ENCODE peak calls at places on chromosomes 4 and X, in ten cellular contexts. Y is heart right ventricle, S is cardiac muscle cell, U is fibroblast of lung, B is tibial nerve, C is IMR-90, O is spleen, W is thoracic aorta, E is heart left ventricle, Q is keratinocyte. I is an unnamed sample.

GRCh38 chrX:18075603-18076002 is 145.1 kb downstream of the BEND2 start:
- DNase-seq in Y (no peak), S (no peak), U (no peak), B (no peak), C (no peak), O (no peak), W (no peak), E (no peak), Q (no peak), I (no peak)

GRCh38 chr4:169621754-169622481 is 1.5 kb downstream of the CLCN3 start:
- DNase-seq in Y (no peak), S (peak), U (peak), B (no peak), C (peak), O (no peak), W (no peak), E (no peak), Q (no peak), I (no peak)

GRCh38 chr4:137531951-137532868 is at the start of gene PCDH18:
- DNase-seq in Y (peak), S (peak), U (peak), B (peak), C (peak), O (no peak), W (peak), E (peak), Q (no peak), I (peak)

GRCh38 chr4:64330143-64330542 is 79.1 kb downstream of the TECRL start:
- DNase-seq in Y (no peak), S (no peak), U (no peak), B (no peak), C (no peak), O (no peak), W (no peak), E (no peak), Q (no peak), I (no peak)

GRCh38 chr4:185096032-185096653 is 46.9 kb upstream of the SLC25A4 start:
- DNase-seq in Y (no peak), S (peak), U (peak), B (peak), C (peak), O (no peak), W (no peak), E (no peak), Q (no peak), I (no peak)

GRCh38 chr4:54940996-54941395 is 184.4 kb downstream of the KDR start:
- DNase-seq in Y (no peak), S (no peak), U (no peak), B (no peak), C (no peak), O (no peak), W (no peak), E (no peak), Q (no peak), I (no peak)

GRCh38 chrX:97397371-97397770 is 513.7 kb downstream of the RPA4 start:
- DNase-seq in Y (no peak), S (peak), U (peak), B (no peak), C (peak), O (no peak), W (no peak), E (no peak), Q (no peak), I (no peak)

GRCh38 chr4:109702950-109703663 is at the start of gene CASP6:
- DNase-seq in Y (peak), S (peak), U (peak), B (peak), C (peak), O (peak), W (peak), E (peak), Q (no peak), I (peak)

GRCh38 chr4:29128810-29129209 is 1591.4 kb upstream of the PCDH7 start:
- DNase-seq in Y (no peak), S (no peak), U (no peak), B (no peak), C (no peak), O (no peak), W (no peak), E (no peak), Q (no peak), I (no peak)

GRCh38 chr4:170591076-170591475 is 501.3 kb upstream of the AADAT start:
- DNase-seq in Y (no peak), S (no peak), U (no peak), B (no peak), C (peak), O (no peak), W (no peak), E (no peak), Q (no peak), I (no peak)

GRCh38 chr4:100421356-100421978 is 96.4 kb downstream of the EMCN start:
- DNase-seq in Y (no peak), S (peak), U (peak), B (no peak), C (peak), O (no peak), W (no peak), E (no peak), Q (no peak), I (no peak)

GRCh38 chr4:148412460-148412859 is 29.8 kb downstream of the NR3C2 start:
- DNase-seq in Y (no peak), S (no peak), U (no peak), B (no peak), C (no peak), O (no peak), W (no peak), E (no peak), Q (no peak), I (no peak)

GRCh38 chr4:148415500-148415899 is 26.7 kb downstream of the NR3C2 start:
- DNase-seq in Y (no peak), S (peak), U (peak), B (no peak), C (peak), O (no peak), W (no peak), E (no peak), Q (no peak), I (no peak)
- TF ChIP-seq CTCF in Y (no peak), S (no peak), U (peak), B (no peak), C (no peak), O (no peak), W (no peak), E (peak), Q (no peak), I (no peak)

GRCh38 chr4:13701937-13702446 is 74.5 kb upstream of the BOD1L1 start:
- DNase-seq in Y (no peak), S (peak), U (peak), B (no peak), C (peak), O (no peak), W (no peak), E (no peak), Q (no peak), I (no peak)
- H3K27ac ChIP-seq in Y (no peak), S (no peak), U (peak), B (no peak), C (no peak), O (no peak), W (no peak), E (no peak), Q (peak), I (no peak)

DNA sequence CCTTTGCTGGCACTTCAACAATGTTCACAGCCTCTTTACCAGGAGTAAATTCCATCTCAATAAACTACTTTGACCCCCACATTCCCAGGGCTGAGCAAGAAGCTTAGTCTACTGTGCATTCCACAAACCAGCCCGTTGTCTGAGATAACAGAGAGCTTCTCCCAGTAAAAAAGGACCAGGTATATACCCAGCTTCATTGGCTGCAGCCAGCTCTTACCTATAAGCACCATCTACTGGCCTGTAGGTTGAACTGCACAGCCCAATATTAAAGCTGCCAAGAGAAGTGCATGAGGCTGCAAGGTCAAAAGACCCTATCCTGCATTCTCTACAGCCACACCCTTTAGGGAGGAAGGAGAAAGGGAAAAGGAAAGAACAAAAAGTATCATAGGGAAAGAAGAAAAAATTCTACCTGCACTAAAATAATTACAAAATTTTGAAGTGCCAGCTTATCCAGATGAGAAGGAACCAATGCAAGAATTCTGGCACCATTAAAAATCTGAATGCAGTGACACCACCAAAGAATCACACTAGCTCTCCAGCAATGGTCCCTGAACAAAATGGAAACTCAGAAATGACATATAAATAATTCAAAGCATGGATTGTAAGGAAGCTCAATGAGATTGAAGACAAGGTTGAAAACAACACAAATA is 45.7 kb upstream of the INTU start:
- DNase-seq in Y (no peak), S (peak), U (peak), B (no peak), C (peak), O (no peak), W (no peak), E (no peak), Q (no peak), I (no peak)
- TF ChIP-seq CTCF in Y (peak), S (peak), U (peak), B (peak), C (peak), O (peak), W (peak), E (peak), Q (peak), I (no peak)

GRCh38 chr4:107376293-107376692 is 340.2 kb upstream of the DKK2 start:
- DNase-seq in Y (no peak), S (no peak), U (no peak), B (no peak), C (no peak), O (no peak), W (no peak), E (no peak), Q (no peak), I (no peak)
- H3K27ac ChIP-seq in Y (no peak), S (no peak), U (no peak), B (no peak), C (no peak), O (no peak), W (no peak), E (no peak), Q (no peak), I (no peak)

GRCh38 chr4:180832086-180832485 is 1411.1 kb upstream of the TENM3 start:
- DNase-seq in Y (no peak), S (no peak), U (no peak), B (no peak), C (no peak), O (no peak), W (no peak), E (no peak), Q (no peak), I (no peak)
- TF ChIP-seq CTCF in Y (peak), S (peak), U (no peak), B (no peak), C (peak), O (no peak), W (no peak), E (no peak), Q (no peak), I (no peak)

GRCh38 chr4:147991543-147992295 is 259.8 kb downstream of the ARHGAP10 start:
- DNase-seq in Y (no peak), S (no peak), U (no peak), B (no peak), C (no peak), O (no peak), W (no peak), E (no peak), Q (no peak), I (no peak)
- H3K27ac ChIP-seq in Y (peak), S (no peak), U (no peak), B (no peak), C (no peak), O (no peak), W (no peak), E (peak), Q (no peak), I (no peak)

I was measured in suprapubic skin.